ENCODE peak calls at places on chromosomes 5 and 9, in ten cellular contexts. Z is HepG2; T is A673; U is cardiac muscle cell; C is adrenal gland; P is psoas muscle; N is colonic mucosa; B is CD8-positive, alpha-beta T cell; D is IMR-90; W is fibroblast of lung. G is an unnamed sample.

GRCh38 chr5:124124711-124125229 is 612.8 kb downstream of the CSNK1G3 start:
- DNase-seq in Z (no peak), T (no peak), U (no peak), C (no peak), P (no peak), N (no peak), B (no peak), D (peak; percentile 0), W (peak; percentile 4), G (no peak)

GRCh38 chr9:103942171-103942570 is 151.9 kb upstream of the SMC2 start:
- DNase-seq in Z (no peak), T (no peak), U (no peak), C (no peak), P (no peak), N (no peak), B (no peak), D (no peak), W (no peak), G (no peak)

GRCh38 chr5:7329712-7330111 is 66.2 kb upstream of the ADCY2 start:
- DNase-seq in Z (no peak), T (no peak), U (no peak), C (no peak), P (no peak), N (no peak), B (no peak), D (no peak), W (peak; percentile 35), G (no peak)

GRCh38 chr5:141677415-141677814 is 4.6 kb downstream of the ARAP3 start:
- DNase-seq in Z (peak; percentile 32), T (peak; percentile 54), U (peak; percentile 42), C (no peak), P (no peak), N (no peak), B (no peak), D (no peak), W (no peak), G (no peak)

GRCh38 chr9:133962341-133962740 is 29.8 kb downstream of the VAV2 start:
- DNase-seq in Z (no peak), T (no peak), U (no peak), C (no peak), P (no peak), N (no peak), B (no peak), D (no peak), W (no peak), G (no peak)

GRCh38 chr5:88034520-88034919 is 234.1 kb downstream of the TMEM161B start:
- DNase-seq in Z (no peak), T (no peak), U (no peak), C (no peak), P (no peak), N (no peak), B (no peak), D (no peak), W (no peak), G (no peak)

GRCh38 chr5:158461240-158461854 is 602.4 kb upstream of the CLINT1 start:
- DNase-seq in Z (peak; percentile 81), T (no peak), U (no peak), C (peak; percentile 15), P (peak; percentile 26), N (no peak), B (no peak), D (no peak), W (no peak), G (no peak)

GRCh38 chr5:93164690-93165089 is 416.3 kb downstream of the NR2F1-AS1 start:
- DNase-seq in Z (no peak), T (peak; percentile 7), U (no peak), C (peak; percentile 24), P (no peak), N (no peak), B (no peak), D (peak; percentile 75), W (peak; percentile 79), G (peak; percentile 12)

GRCh38 chr5:97046270-97046982 is 96.0 kb downstream of the LIX1 start:
- DNase-seq in Z (no peak), T (no peak), U (no peak), C (no peak), P (no peak), N (no peak), B (no peak), D (peak; percentile 25), W (peak; percentile 15), G (no peak)

GRCh38 chr9:88950341-88951141 is 40.7 kb upstream of the S1PR3 start:
- DNase-seq in Z (peak; percentile 20), T (peak; percentile 58), U (peak; percentile 14), C (no peak), P (no peak), N (no peak), B (no peak), D (peak; percentile 84), W (peak; percentile 82), G (no peak)

GRCh38 chr9:130058887-130059286 is 5.2 kb downstream of the GPR107 start:
- DNase-seq in Z (no peak), T (no peak), U (no peak), C (no peak), P (no peak), N (peak; percentile 42), B (no peak), D (peak; percentile 59), W (no peak), G (no peak)

GRCh38 chr5:42989198-42989597 is 50.9 kb downstream of the ANXA2R start:
- DNase-seq in Z (no peak), T (no peak), U (no peak), C (no peak), P (no peak), N (no peak), B (no peak), D (no peak), W (no peak), G (no peak)
- H3K4me3 ChIP-seq in Z (no peak overlapping the region), T (no peak overlapping the region), U (no peak overlapping the region), C (no peak overlapping the region), P (no peak overlapping the region), N (no peak overlapping the region), B (peak overlapping the region; percentile 45), D (no peak overlapping the region), W (no peak overlapping the region), G (no peak overlapping the region)

GRCh38 chr9:79028101-79028500 is 543.7 kb upstream of the TLE4 start:
- DNase-seq in Z (no peak), T (no peak), U (no peak), C (no peak), P (no peak), N (no peak), B (no peak), D (peak; percentile 73), W (peak; percentile 84), G (no peak)
- TF ChIP-seq CTCF in Z (no peak), T (no peak), U (no peak), C (no peak), P (no peak), N (no peak), B (no peak), D (no peak), W (no peak), G (no peak)

DNA sequence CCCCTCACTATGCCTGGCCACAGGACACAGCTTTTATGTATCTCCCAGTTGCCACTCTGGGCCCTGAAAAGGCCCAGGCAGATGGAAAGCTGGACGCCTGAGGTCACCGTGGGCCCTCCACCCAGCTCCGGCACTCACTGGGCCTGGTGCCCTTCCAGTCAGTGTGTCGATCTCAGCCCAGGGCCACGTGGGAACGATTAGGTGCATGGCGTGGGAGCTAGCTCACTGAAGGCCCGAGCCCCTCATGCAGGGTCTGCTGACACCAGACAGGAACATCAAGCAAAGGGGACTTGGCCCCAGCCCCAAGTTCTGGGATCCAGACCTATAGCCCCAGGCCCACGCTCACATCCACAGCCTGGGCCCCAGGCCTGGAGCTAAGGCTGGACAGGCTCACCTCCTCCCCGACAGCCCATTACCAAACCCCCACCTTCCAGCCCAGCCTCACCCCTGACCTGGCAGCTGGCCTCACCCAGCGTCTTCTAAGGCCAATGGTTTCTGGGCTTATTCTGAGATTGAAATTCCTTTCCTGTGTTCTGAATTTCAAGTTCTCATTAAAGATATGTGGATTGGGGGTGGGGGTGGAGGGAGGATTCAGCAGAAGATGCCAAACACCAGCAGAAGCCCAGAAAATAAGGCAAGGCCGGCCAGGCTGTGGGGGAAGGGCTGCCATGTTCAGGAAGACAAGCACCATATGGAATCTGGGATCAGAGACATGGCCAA is 74.5 kb downstream of the ADAMTS2 start:
- DNase-seq in Z (no peak), T (no peak), U (no peak), C (peak; percentile 19), P (peak; percentile 49), N (peak; percentile 18), B (no peak), D (peak; percentile 47), W (peak; percentile 56), G (no peak)
- H3K4me1 ChIP-seq in Z (peaks cover 49% of the 10 kb centered on the region), T (peaks cover 7% of the 10 kb centered on the region), U (no peaks in the 10 kb centered on the region), C (peaks cover 10% of the 10 kb centered on the region), P (peaks cover 14% of the 10 kb centered on the region), N (no peaks in the 10 kb centered on the region), B (no peaks in the 10 kb centered on the region), D (peaks cover 77% of the 10 kb centered on the region), W (peaks cover 81% of the 10 kb centered on the region), G (peaks cover 2% of the 10 kb centered on the region)

GRCh38 chr9:136627703-136628102 is 35.0 kb upstream of the EGFL7 start:
- DNase-seq in Z (no peak), T (no peak), U (no peak), C (no peak), P (no peak), N (peak; percentile 21), B (no peak), D (no peak), W (no peak), G (no peak)
- H3K4me3 ChIP-seq in Z (no peak overlapping the region), T (no peak overlapping the region), U (no peak overlapping the region), C (no peak overlapping the region), P (no peak overlapping the region), N (no peak overlapping the region), B (no peak overlapping the region), D (no peak overlapping the region), W (no peak overlapping the region), G (no peak overlapping the region)

DNA sequence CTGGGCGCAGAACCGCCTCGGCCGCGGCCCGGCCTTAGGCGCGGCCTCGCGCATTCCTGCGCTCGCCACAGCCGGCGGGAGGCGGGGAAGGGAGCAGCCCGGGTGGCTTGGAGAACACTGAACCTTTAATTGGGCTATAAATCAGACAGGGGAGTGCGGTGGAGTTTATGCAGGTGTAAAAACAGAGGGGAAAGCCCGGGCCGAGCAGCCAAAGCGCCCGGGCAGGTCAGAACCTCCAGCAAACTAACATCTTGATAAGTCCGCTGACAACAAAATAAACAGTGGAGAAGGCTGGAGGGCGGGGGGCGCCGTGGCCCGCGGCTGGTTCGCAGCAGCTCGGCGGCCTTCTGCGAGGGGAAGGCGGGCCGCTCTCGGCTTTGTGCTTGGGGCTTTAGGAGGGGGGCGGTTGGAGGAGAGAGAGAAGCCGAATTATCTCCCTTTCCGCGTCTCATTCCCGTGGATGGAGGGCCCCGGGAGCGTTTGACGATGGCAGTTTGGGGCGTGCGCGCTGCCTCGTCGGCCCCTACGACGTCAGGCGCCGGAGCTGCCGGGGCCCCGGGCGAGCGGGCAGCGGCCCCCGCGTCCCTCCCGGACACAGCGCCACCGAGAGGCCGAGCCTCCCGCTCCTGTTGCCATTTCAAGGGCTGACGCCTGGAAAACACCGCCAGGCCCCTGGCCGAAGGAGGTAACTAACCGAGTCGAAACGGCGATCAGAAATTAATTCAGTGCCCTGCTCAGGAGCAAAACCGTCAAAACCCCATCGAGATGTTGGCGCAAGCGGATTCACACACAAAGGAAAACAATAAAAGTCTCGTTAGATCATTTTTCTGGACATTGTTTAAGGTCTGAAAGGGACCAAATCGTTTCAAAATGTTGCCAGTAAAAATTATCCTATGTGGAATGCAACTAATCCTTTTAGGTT is 11.2 kb downstream of the FOXD1 start:
- DNase-seq in Z (no peak), T (peak; percentile 37), U (peak; percentile 65), C (no peak), P (peak; percentile 61), N (peak; percentile 61), B (no peak), D (peak; percentile 67), W (peak; percentile 86), G (no peak)
- TF ChIP-seq CTCF in Z (peak; percentile 58), T (peak; percentile 55), U (peak; percentile 6), C (peak; percentile 21), P (no peak), N (no peak), B (no peak), D (peak; percentile 57), W (peak; percentile 52), G (no peak)

GRCh38 chr5:176798949-176799348 is 11.4 kb upstream of the UNC5A start:
- DNase-seq in Z (no peak), T (no peak), U (no peak), C (no peak), P (no peak), N (no peak), B (no peak), D (no peak), W (no peak), G (no peak)
- H3K4me1 ChIP-seq in Z (no peaks in the 10 kb centered on the region), T (no peaks in the 10 kb centered on the region), U (no peaks in the 10 kb centered on the region), C (no peaks in the 10 kb centered on the region), P (no peaks in the 10 kb centered on the region), N (no peaks in the 10 kb centered on the region), B (no peaks in the 10 kb centered on the region), D (no peaks in the 10 kb centered on the region), W (no peaks in the 10 kb centered on the region), G (no peaks in the 10 kb centered on the region)

G was measured in heart right ventricle.